ENCODE peak calls at places on chromosomes 6 and 20, in four cellular contexts. P, U, M and G are unnamed samples.

GRCh38 chr6:127554435-127555006 is 22.5 kb upstream of the C6orf58 start:
- DNase-seq in P (no peak), M (peak), U (no peak), G (no peak)

GRCh38 chr20:5767493-5768098 is 17.4 kb downstream of the SHLD1 start:
- DNase-seq in P (no peak), U (no peak), M (no peak), G (no peak)

GRCh38 chr20:17856024-17856564 is 112.5 kb downstream of the SNX5 start:
- DNase-seq in U (no peak), P (peak), M (no peak), G (no peak)

GRCh38 chr6:132650413-132650812 is 8.6 kb downstream of the TAAR1 start:
- DNase-seq in U (no peak), M (no peak), P (no peak), G (no peak)

GRCh38 chr20:62627901-62628612 is 14.2 kb upstream of the SLCO4A1 start:
- DNase-seq in M (no peak), U (no peak), P (no peak), G (no peak)

GRCh38 chr6:106097368-106098231 is 11.5 kb downstream of the PRDM1 start:
- DNase-seq in M (no peak), U (no peak), P (peak), G (no peak)

GRCh38 chr6:160974304-160974771 is 17.2 kb upstream of the MAP3K4 start:
- DNase-seq in M (no peak), U (no peak), P (no peak), G (peak)

GRCh38 chr6:74249658-74250057 is 553.7 kb downstream of the CD109 start:
- DNase-seq in U (no peak), M (no peak), P (peak), G (no peak)

GRCh38 chr6:119445666-119446622 is 96.4 kb upstream of the MAN1A1 start:
- DNase-seq in U (no peak), P (no peak), M (no peak), G (peak)

GRCh38 chr6:35354361-35355135 is 12.2 kb downstream of the PPARD start:
- DNase-seq in U (no peak), M (no peak), P (no peak), G (no peak)

GRCh38 chr20:8946036-8946926 is 122.6 kb upstream of the PLCB4 start:
- DNase-seq in P (no peak), U (no peak), M (no peak), G (no peak)

DNA sequence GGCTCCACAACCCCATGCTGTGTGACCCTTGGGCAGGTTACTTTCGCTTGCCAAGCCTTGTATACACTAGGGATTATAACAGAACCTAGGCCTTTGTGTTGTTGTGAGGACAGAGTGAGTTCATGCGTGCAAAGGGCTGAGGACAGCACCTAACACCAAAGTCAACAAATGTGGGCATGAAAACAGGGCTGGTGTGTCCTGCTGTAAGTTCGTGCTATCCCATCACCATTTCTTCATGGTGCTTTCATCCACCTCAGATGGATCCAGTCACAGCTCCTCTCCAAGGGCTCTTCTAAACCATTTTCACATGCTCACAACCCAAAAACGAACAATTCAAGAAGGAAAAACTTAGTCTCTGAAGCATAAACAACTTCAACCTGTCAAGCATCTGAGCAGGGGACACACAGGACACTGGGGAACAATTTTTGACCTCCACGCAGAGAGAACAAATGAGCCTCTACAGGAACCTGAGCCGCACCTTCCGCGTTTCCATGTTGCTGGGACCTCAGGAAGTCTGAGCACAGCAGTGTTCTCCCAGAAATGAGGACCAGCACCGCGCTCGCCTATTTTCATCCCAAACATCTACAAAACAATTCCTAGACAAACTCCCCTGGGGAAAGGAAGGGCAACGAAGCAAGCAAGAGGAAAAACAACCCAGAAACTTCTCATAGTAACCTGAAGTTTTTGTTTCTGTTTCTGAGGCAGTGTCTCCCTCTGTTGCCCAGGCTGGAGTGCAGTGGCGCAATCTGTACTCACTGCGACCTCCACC is 3.1 kb downstream of the LRP11 start:
- DNase-seq in M (no peak), P (no peak), U (no peak), G (no peak)
- TF ChIP-seq RAD21 in M (peak), P (no peak), U (no peak), G (no peak)

GRCh38 chr20:32664352-32665159 is 9.2 kb downstream of the C20orf203 start:
- DNase-seq in P (no peak), M (no peak), U (no peak), G (no peak)
- TF ChIP-seq EGR1 in P (no peak), M (no peak), U (no peak), G (no peak)

GRCh38 chr6:145241039-145241438 is 494.3 kb downstream of the EPM2A start:
- DNase-seq in U (no peak), P (no peak), M (no peak), G (no peak)
- TF ChIP-seq RAD21 in U (no peak), P (no peak), M (no peak), G (no peak)

GRCh38 chr6:37126554-37126906 is 43.4 kb upstream of the PIM1 start:
- DNase-seq in M (no peak), U (no peak), P (no peak), G (no peak)

GRCh38 chr6:37130704-37131103 is 39.2 kb upstream of the PIM1 start:
- DNase-seq in P (no peak), U (no peak), M (no peak), G (no peak)

GRCh38 chr6:37125779-37126553 is 44.0 kb upstream of the PIM1 start:
- DNase-seq in U (peak), P (no peak), M (no peak), G (no peak)

GRCh38 chr6:37126961-37127360 is 43.0 kb upstream of the PIM1 start:
- DNase-seq in P (no peak), U (no peak), M (no peak), G (no peak)

GRCh38 chr6:37127961-37128862 is 41.7 kb upstream of the PIM1 start:
- DNase-seq in M (no peak), P (no peak), U (no peak), G (peak)
- TF ChIP-seq EGR1 in M (no peak), P (no peak), U (no peak), G (no peak)

GRCh38 chr6:151900897-151901485 is 93.5 kb downstream of the ESR1 start:
- DNase-seq in M (no peak), U (no peak), P (no peak), G (no peak)
- TF ChIP-seq RAD21 in M (no peak), U (no peak), P (no peak), G (no peak)

DNA sequence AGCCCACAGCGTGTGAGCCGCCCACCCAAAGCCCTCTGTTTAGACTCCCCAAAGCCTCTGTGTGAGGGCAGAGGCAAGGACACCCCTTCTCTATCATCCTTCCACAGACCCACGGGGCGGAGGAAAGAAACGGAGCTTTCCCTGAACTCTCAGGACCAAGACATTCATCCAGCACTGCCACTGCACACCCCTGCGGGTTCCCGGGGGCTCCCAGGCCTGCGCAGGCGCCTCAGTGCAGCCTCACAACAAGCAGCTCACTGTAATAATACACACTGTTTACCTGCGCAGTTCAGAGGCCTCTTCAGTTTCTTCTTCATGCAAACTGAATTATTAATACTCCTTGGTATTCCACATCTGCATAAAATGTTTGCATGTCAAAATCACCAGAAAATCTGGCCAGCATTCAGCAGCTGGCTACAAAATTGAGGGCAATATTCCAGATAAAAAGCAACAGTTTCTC is 45.6 kb downstream of the NINL start:
- DNase-seq in P (no peak), U (no peak), M (no peak), G (no peak)
- TF ChIP-seq EGR1 in P (no peak), U (no peak), M (no peak), G (no peak)

GRCh38 chr6:10446548-10446947 is 31.7 kb upstream of the TFAP2A start:
- DNase-seq in P (no peak), U (no peak), M (no peak), G (no peak)

GRCh38 chr6:10451394-10451793 is 36.5 kb upstream of the TFAP2A start:
- DNase-seq in U (no peak), M (no peak), P (no peak), G (no peak)

GRCh38 chr6:10451828-10452509 is 37.1 kb upstream of the TFAP2A start:
- DNase-seq in M (peak), P (no peak), U (no peak), G (no peak)

GRCh38 chr6:10453596-10453995 is 38.7 kb upstream of the TFAP2A start:
- DNase-seq in U (no peak), M (no peak), P (no peak), G (no peak)

DNA sequence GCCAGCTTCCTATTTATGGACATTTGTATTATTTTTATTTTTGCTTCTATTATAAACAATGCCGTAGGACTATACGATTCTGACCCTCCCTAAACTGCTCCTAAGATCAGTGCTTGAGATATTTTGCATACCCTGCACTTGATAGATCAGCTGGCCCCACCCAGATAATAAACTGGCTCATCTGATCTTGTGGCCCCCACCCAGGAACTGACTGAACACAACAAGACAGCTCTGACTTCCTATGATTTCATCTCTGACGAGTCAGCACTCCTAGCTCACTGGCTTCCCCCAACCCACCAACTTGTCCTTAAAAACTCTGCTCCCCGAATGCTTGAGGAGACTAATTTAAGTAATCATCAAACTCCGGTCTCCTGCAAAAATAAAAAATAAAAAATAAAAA is 34.9 kb upstream of the TFAP2A start:
- DNase-seq in U (no peak), P (no peak), M (no peak), G (no peak)
- TF ChIP-seq RAD21 in U (no peak), P (no peak), M (no peak), G (no peak)